ENCODE peak calls at places on chromosomes 4 and X, in four cellular contexts. Q is K562, V is GM12878, H is HepG2. P is an unnamed sample.

GRCh38 chr4:59553739-59554126 is 1646.4 kb upstream of the ADGRL3 start:
- DNase-seq in Q (no peak), V (no peak), H (no peak), P (no peak)

GRCh38 chr4:173269280-173269679 is 64.9 kb downstream of the HMGB2 start:
- DNase-seq in Q (no peak), V (no peak), H (no peak), P (no peak)

GRCh38 chrX:115591856-115592842 is 31.2 kb downstream of the PLS3 start:
- DNase-seq in Q (no peak), V (no peak), H (no peak), P (no peak)

GRCh38 chrX:87338510-87338909 is 179.1 kb upstream of the KLHL4 start:
- DNase-seq in Q (peak), V (no peak), H (peak), P (no peak)

GRCh38 chrX:71998836-71999509 is 88.3 kb downstream of the NHSL2 start:
- DNase-seq in Q (peak), V (no peak), H (peak), P (no peak)

GRCh38 chr4:3115637-3116300 is 41.3 kb downstream of the HTT start:
- DNase-seq in Q (no peak), V (no peak), H (no peak), P (no peak)

GRCh38 chr4:882646-883045 is 49.5 kb downstream of the GAK start:
- DNase-seq in Q (no peak), V (no peak), H (no peak), P (no peak)

GRCh38 chr4:173218411-173219125 is 50.0 kb downstream of the GALNT7 start:
- DNase-seq in Q (peak), V (no peak), H (no peak), P (no peak)

GRCh38 chrX:145817666-145818521 is at the start of gene SLITRK2:
- DNase-seq in Q (no peak), V (no peak), H (no peak), P (no peak)

DNA sequence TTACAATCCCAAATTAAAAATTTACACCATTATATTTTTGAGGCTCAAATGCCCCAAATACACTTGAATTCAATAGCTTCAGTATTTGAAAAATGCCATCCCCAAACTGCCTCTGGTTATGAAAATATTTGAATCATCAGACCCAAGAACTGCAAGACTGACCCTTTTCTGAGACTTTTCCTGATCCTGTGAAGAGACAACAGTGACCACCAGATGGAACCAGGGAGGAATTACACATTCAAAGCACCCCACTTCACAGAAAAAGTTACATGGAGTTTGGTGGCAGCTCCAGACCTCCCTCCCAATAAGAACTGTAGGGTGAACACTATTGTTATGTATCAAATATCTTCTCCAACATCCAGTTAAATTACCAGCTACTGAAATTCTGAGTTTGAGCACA is 44.0 kb upstream of the SCD5 start:
- DNase-seq in Q (peak), V (no peak), H (peak), P (no peak)
- TF ChIP-seq MAX in Q (no peak), V (no peak), H (no peak), P (no peak)

DNA sequence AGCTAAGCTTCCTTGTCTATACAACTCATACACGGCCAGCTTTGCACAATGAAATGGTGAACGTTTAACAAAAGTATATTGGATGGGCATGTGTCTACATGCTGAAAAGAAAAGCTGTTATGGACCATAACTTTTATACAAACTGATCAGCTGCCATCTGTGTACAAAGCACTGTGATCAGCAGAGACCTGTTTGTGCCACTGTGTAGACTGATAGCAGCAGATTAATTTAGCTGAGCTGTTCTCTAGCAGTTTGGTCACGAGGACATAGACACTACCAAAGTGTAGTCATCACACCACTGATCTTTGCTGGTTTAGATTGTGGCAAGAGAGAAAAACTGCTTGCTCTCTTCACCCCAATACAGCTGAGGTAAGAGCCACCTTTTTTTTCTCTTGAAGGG is 124.5 kb downstream of the RAPGEF2 start:
- DNase-seq in Q (peak), V (no peak), H (no peak), P (no peak)
- TF ChIP-seq ETV6 in Q (no peak), V (no peak), H (no peak), P (no peak)

DNA sequence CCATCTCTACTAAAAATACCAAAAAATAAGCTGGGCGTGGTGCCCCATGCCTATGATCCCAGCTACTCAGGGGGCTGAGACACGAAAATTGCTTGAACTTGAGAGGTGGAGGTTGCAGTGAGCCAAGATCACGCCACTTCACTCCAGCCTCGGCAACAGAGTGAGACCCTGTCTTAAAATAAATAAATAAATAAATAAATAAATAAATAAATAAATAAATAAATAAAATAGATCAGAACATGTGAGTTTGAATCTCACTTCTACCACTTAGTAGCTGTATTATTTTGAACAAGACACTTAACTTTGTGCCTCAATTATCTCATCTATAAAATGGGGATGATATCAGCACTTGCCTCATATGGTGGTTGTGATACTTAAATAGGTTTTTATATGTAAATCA is 90.2 kb downstream of the C4orf51 start:
- DNase-seq in Q (no peak), V (no peak), H (no peak), P (no peak)
- TF ChIP-seq MAX in Q (no peak), V (no peak), H (no peak), P (no peak)

DNA sequence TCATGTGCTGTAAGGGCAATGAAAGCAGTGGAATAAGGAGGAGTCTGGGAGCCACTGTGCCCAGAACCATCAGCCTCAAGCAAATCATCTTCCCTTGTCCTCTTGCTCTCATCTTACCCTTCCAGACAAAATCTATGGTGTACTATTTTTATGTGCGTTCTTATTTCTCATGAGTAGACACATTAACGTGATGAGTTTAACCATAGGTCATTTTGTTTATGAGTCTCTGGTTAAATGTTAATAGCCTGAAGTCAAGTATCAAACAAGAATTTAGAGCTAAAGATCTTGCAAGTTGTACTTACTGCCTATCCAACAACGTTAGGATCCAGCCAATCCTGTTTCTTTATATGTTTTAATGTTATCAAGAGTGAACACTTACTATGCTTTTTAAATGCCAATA is 495.3 kb downstream of the SPRY1 start:
- DNase-seq in Q (no peak), V (no peak), H (no peak), P (no peak)
- TF ChIP-seq ETV6 in Q (no peak), V (no peak), H (no peak), P (no peak)

GRCh38 chr4:73383452-73383851 is 20.6 kb upstream of the ALB start:
- DNase-seq in Q (no peak), V (no peak), H (no peak), P (no peak)

GRCh38 chr4:73391774-73392173 is 12.3 kb upstream of the ALB start:
- DNase-seq in Q (no peak), V (no peak), H (no peak), P (no peak)

GRCh38 chr4:73387552-73387951 is 16.5 kb upstream of the ALB start:
- DNase-seq in Q (no peak), V (no peak), H (no peak), P (no peak)

GRCh38 chr4:73392936-73393335 is 11.2 kb upstream of the ALB start:
- DNase-seq in Q (peak), V (no peak), H (no peak), P (no peak)

DNA sequence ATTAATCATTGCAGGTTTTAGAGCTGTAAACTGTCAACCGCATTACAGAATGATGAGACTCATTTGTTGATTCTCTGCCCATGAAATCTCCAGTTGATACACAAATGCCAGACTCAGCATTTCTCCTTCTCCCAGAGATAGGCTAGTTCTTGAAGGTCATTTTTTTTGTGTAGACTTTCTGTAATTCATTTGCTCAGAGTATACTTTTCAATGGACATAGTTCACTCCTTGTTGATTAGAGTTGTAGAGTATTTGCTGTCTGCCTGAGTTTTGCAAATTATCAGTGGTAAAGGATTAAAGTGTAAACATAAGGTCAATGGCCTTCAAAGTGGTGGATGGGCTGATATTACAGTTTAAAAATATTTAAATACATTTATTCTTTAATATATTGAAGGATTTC is 15.2 kb upstream of the ALB start:
- DNase-seq in Q (no peak), V (no peak), H (peak), P (no peak)
- TF ChIP-seq MAX in Q (no peak), V (no peak), H (no peak), P (no peak)

DNA sequence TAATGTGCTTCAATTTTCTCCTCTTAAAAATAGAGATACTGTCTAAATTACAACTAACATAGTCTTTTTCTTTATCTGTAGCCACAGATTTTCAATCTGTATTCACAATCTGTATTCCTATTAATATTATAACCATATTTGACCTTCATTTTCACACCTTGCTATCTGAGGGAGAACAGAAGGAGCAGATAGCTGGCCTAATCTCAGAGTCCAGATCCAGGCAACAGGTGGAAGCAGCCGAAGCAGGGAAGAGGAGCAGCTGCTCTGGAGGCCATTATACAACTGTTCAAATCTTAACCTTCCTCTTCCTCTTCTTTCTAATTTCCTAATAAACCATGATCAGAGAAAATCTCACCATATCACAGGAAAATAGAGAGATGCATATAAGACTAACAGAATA is 14.2 kb downstream of the SEPSECS start:
- DNase-seq in Q (no peak), V (no peak), H (no peak), P (no peak)
- TF ChIP-seq ETV6 in Q (no peak), V (no peak), H (no peak), P (no peak)

GRCh38 chr4:48299560-48299959 is 29.9 kb upstream of the TEC start:
- DNase-seq in Q (no peak), V (no peak), H (no peak), P (no peak)
- TF ChIP-seq MAX in Q (no peak), V (no peak), H (no peak), P (no peak)

GRCh38 chr4:111641813-111642579 is 503.3 kb upstream of the FAM241A start:
- DNase-seq in Q (peak), V (peak), H (peak), P (peak)
- TF ChIP-seq ETV6 in Q (no peak), V (no peak), H (no peak), P (no peak)

GRCh38 chrX:38409289-38409688 is 56.9 kb downstream of the OTC start:
- DNase-seq in Q (no peak), V (no peak), H (no peak), P (peak)
- TF ChIP-seq MAX in Q (no peak), V (no peak), H (no peak), P (no peak)